ENCODE peak calls at places on chromosomes 12 and 14, in ten cellular contexts. L is heart left ventricle, F is AG10803, B is spleen, Q is HCT116, P is uterus, O is fibroblast of lung, J is IMR-90, I is coronary artery, E is HFF-Myc. T is an unnamed sample.

GRCh38 chr12:54371328-54372112 is 7.2 kb upstream of the GPR84 start:
- DNase-seq in P (peak), F (peak), E (no peak), Q (no peak), B (no peak), I (no peak), L (peak), J (no peak), O (no peak), T (peak)

GRCh38 chr12:96571101-96571862 is 81.9 kb downstream of the CFAP54 start:
- DNase-seq in I (no peak), P (no peak), L (no peak), B (no peak), F (no peak), O (peak), Q (no peak), J (no peak), E (no peak), T (no peak)

GRCh38 chr12:111434680-111435338 is 29.1 kb downstream of the SH2B3 start:
- DNase-seq in F (peak), O (peak), E (no peak), Q (no peak), B (peak), J (peak), L (peak), I (no peak), P (peak), T (peak)

GRCh38 chr12:94149781-94150482 is 1.6 kb downstream of the PLXNC1 start:
- DNase-seq in E (no peak), J (no peak), B (no peak), F (no peak), L (peak), I (no peak), Q (no peak), P (peak), O (peak), T (peak)

GRCh38 chr12:26410686-26411085 is 215.3 kb downstream of the SSPN start:
- DNase-seq in O (no peak), P (no peak), J (no peak), I (no peak), L (no peak), B (no peak), F (no peak), E (no peak), Q (no peak), T (no peak)

GRCh38 chr14:89955418-89956293 is at the start of gene TDP1:
- DNase-seq in O (peak), Q (peak), L (peak), F (peak), P (peak), B (peak), J (peak), I (peak), E (peak), T (peak)

GRCh38 chr12:112208511-112208910 is 83.2 kb downstream of the TRAFD1 start:
- DNase-seq in E (no peak), B (no peak), Q (no peak), J (no peak), L (no peak), P (no peak), I (no peak), O (no peak), F (no peak), T (no peak)

GRCh38 chr14:68137704-68138619 is 318.4 kb downstream of the RAD51B start:
- DNase-seq in J (peak), Q (peak), I (peak), B (no peak), E (peak), F (peak), P (peak), L (no peak), O (peak), T (peak)

GRCh38 chr14:93033983-93034670 is 81.6 kb downstream of the ITPK1 start:
- DNase-seq in O (no peak), J (no peak), I (no peak), L (no peak), F (no peak), Q (no peak), E (no peak), B (peak), P (no peak), T (no peak)

GRCh38 chr12:47023944-47024343 is 55.5 kb upstream of the PCED1B start:
- DNase-seq in I (no peak), P (no peak), F (no peak), L (no peak), Q (no peak), B (no peak), E (no peak), O (no peak), J (no peak), T (no peak)

GRCh38 chr12:76529226-76529918 is 30.2 kb downstream of the OSBPL8 start:
- DNase-seq in I (no peak), J (peak), B (no peak), E (no peak), F (peak), O (peak), L (no peak), P (no peak), Q (no peak), T (no peak)

GRCh38 chr12:33047666-33048065 is 151.1 kb upstream of the PKP2 start:
- DNase-seq in L (no peak), B (no peak), J (no peak), E (no peak), I (no peak), Q (no peak), F (no peak), P (no peak), O (no peak), T (no peak)

GRCh38 chr14:57692671-57693070 is 173.2 kb downstream of the SLC35F4 start:
- DNase-seq in Q (peak), O (peak), E (peak), I (no peak), L (no peak), P (no peak), B (no peak), J (peak), F (peak), T (no peak)

GRCh38 chr12:68370667-68371066 is 38.5 kb upstream of the MDM1 start:
- DNase-seq in I (no peak), Q (no peak), P (no peak), L (no peak), B (no peak), F (no peak), E (no peak), J (no peak), O (no peak), T (no peak)

GRCh38 chr12:110102255-110102654 is 21.9 kb upstream of the IFT81 start:
- DNase-seq in I (no peak), E (no peak), P (peak), J (peak), F (peak), L (no peak), O (peak), B (no peak), Q (peak), T (no peak)

GRCh38 chr14:91264151-91265150 is 19.9 kb upstream of the GPR68 start:
- DNase-seq in L (no peak), Q (no peak), E (no peak), B (peak), O (no peak), I (no peak), J (no peak), P (no peak), F (no peak), T (peak)

GRCh38 chr14:81169267-81169666 is 51.5 kb downstream of the GTF2A1 start:
- DNase-seq in J (no peak), O (no peak), F (no peak), Q (no peak), P (no peak), L (no peak), E (no peak), B (no peak), I (no peak), T (no peak)

GRCh38 chr14:81170104-81170828 is 50.5 kb downstream of the GTF2A1 start:
- DNase-seq in F (peak), P (peak), I (peak), Q (peak), L (peak), J (peak), E (peak), B (peak), O (peak), T (peak)

GRCh38 chr14:81169711-81170103 is 51.1 kb downstream of the GTF2A1 start:
- DNase-seq in F (peak), B (peak), P (peak), J (peak), I (peak), Q (no peak), E (no peak), O (no peak), L (peak), T (peak)

GRCh38 chr14:81172353-81172752 is 48.4 kb downstream of the GTF2A1 start:
- DNase-seq in P (no peak), J (peak), E (no peak), B (no peak), Q (no peak), O (no peak), L (no peak), I (no peak), F (peak), T (no peak)

GRCh38 chr14:81170829-81171195 is 49.9 kb downstream of the GTF2A1 start:
- DNase-seq in J (no peak), Q (no peak), P (no peak), E (no peak), O (no peak), L (no peak), B (no peak), F (no peak), I (no peak), T (no peak)
- TF ChIP-seq CTCF in J (no peak), Q (no peak), P (no peak), E (no peak), O (no peak), L (no peak), B (peak), F (no peak), I (no peak), T (no peak)

DNA sequence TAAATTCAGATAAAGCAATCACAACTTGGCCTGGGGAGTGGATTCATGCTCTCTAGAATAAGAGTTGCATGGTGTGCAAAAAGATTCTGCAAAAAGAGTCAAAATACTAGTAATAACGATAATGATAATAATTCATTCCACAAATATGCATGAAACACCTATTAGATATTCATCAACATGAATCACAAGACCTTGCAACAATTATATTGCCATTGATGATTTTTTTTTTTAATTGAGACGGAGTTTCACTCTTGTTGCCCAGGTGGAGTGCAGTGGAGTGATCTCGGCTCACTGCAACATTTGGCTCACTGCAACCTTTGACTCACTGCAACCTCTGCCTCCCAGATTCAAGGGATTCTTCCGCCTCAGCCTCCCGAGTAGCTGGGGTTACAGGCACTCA is 109.2 kb upstream of the FLRT2 start:
- DNase-seq in Q (no peak), E (no peak), L (no peak), J (no peak), F (no peak), O (no peak), I (no peak), B (no peak), P (no peak), T (no peak)
- TF ChIP-seq CTCF in Q (no peak), E (no peak), L (no peak), J (no peak), F (no peak), O (no peak), I (no peak), B (no peak), P (no peak), T (no peak)

DNA sequence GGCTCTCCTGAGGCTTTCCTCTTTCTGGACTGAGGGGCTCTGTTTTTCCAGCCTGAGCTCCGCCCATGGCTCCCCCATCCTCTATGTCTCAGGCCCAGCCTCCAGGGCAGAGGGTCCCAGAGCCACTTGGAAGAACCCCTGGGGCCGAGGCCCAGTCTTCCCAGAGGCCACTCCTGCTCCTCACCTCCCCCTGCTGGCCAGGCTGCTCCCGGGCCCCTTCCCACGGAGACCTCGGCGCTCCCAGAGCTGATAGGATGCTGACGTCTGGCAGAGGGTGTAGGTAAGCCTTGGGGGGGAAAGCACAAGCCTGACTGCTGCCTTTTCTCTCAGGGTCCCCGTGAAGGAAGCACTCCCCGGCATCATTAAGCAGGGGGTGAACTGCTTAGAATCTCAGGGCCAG is 51.4 kb downstream of the ERH start:
- DNase-seq in O (peak), I (no peak), J (no peak), P (no peak), Q (no peak), L (no peak), E (no peak), F (no peak), B (no peak), T (peak)
- TF ChIP-seq CTCF in O (peak), I (no peak), J (peak), P (peak), Q (peak), L (peak), E (peak), F (peak), B (peak), T (peak)

GRCh38 chr14:100573009-100573756 is 14.0 kb downstream of the BEGAIN start:
- DNase-seq in Q (no peak), J (no peak), O (no peak), L (no peak), F (no peak), B (no peak), E (no peak), P (no peak), I (no peak), T (no peak)

GRCh38 chr14:100574642-100575031 is 12.6 kb downstream of the BEGAIN start:
- DNase-seq in O (no peak), J (no peak), E (no peak), B (no peak), I (no peak), Q (no peak), P (no peak), F (no peak), L (no peak), T (no peak)

GRCh38 chr14:100575266-100575995 is 11.8 kb downstream of the BEGAIN start:
- DNase-seq in Q (no peak), O (no peak), B (peak), P (no peak), E (no peak), L (no peak), I (no peak), F (no peak), J (no peak), T (peak)

GRCh38 chr14:100571837-100572236 is 15.4 kb downstream of the BEGAIN start:
- DNase-seq in B (no peak), I (no peak), P (no peak), O (no peak), Q (no peak), L (no peak), J (no peak), E (no peak), F (no peak), T (no peak)

GRCh38 chr14:100573757-100574641 is 13.2 kb downstream of the BEGAIN start:
- DNase-seq in F (no peak), B (no peak), Q (no peak), I (no peak), P (no peak), L (no peak), J (no peak), O (no peak), E (no peak), T (no peak)
- TF ChIP-seq CTCF in F (no peak), B (no peak), Q (no peak), I (no peak), P (no peak), L (no peak), J (no peak), O (no peak), E (no peak), T (no peak)

DNA sequence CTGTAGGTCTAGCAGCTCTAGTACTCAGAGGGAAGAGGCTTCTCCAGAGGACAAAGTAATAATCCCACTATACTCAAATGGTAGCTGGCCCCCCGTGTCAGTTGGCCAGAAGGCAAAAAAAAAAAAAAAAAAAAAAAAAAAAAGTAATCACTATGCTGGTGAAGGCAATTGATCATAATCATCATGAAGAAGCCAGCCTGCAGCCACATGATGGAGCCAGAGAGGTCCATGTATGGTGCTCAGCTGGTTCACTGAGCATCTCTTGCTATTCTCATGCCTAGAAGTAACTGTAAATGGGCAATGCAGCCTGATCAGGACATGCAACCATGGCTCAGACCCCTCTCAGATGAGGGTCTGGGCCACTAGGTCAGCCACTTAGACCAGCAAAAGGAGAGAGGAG is 378.8 kb downstream of the MED13L start:
- DNase-seq in Q (no peak), F (peak), B (no peak), O (no peak), P (no peak), I (peak), J (no peak), L (no peak), E (no peak), T (no peak)
- TF ChIP-seq CTCF in Q (peak), F (peak), B (no peak), O (peak), P (no peak), I (no peak), J (no peak), L (no peak), E (peak), T (no peak)

GRCh38 chr14:73713804-73714655 is at the start of gene PNMA1:
- DNase-seq in Q (no peak), O (peak), E (no peak), P (peak), L (peak), I (peak), F (peak), B (peak), J (peak), T (peak)
- TF ChIP-seq CTCF in Q (no peak), O (no peak), E (no peak), P (no peak), L (no peak), I (no peak), F (no peak), B (no peak), J (no peak), T (no peak)

GRCh38 chr12:127594351-127594970 is 672.5 kb upstream of the TMEM132C start:
- DNase-seq in P (no peak), J (no peak), Q (no peak), O (no peak), L (no peak), B (no peak), I (no peak), E (no peak), F (no peak), T (no peak)

GRCh38 chr12:127600211-127600610 is 666.8 kb upstream of the TMEM132C start:
- DNase-seq in L (no peak), J (no peak), O (no peak), P (no peak), Q (no peak), B (no peak), F (no peak), I (no peak), E (no peak), T (no peak)

GRCh38 chr12:127599441-127599840 is 667.5 kb upstream of the TMEM132C start:
- DNase-seq in B (no peak), P (no peak), Q (no peak), L (no peak), F (no peak), O (no peak), E (no peak), J (no peak), I (no peak), T (no peak)

GRCh38 chr12:127595506-127595905 is 671.5 kb upstream of the TMEM132C start:
- DNase-seq in Q (no peak), B (no peak), P (no peak), I (no peak), L (no peak), O (no peak), J (no peak), E (no peak), F (no peak), T (no peak)

GRCh38 chr12:127596881-127597280 is 670.1 kb upstream of the TMEM132C start:
- DNase-seq in B (no peak), P (no peak), O (no peak), E (no peak), I (no peak), F (no peak), J (no peak), L (no peak), Q (no peak), T (no peak)
- TF ChIP-seq CTCF in B (no peak), P (no peak), O (no peak), E (no peak), I (no peak), F (no peak), J (no peak), L (no peak), Q (no peak), T (no peak)

DNA sequence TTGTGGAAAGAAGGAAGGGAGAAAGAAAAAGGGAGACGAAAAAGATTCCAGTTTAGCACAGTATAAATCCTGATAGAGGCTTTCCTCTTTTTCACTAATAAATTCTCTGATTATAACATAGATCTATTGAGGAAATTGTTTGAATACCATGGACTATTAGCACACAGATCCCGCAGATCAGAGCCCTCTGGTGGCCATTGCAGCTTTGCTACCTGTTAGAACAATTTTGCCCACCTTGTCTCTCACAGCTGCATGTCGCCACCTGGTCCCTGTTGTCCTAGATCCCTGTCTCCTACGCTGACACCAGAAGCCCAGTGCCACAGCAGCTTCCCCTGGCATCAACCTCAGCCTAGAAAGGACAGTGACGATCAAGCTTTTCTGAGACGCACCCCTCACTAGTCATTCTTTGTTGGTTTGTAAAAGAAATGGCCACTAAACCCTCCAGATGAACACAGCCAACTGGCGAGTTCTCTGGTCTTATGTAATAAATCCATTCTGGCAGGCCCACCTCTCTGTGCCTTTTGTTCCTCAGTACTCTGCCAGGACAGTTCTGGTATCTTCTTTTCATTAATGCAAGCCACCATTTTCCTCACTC is 9.9 kb downstream of the GPHB5 start:
- DNase-seq in F (peak), I (no peak), B (no peak), P (no peak), E (no peak), Q (peak), O (peak), L (no peak), J (peak), T (no peak)
- TF ChIP-seq CTCF in F (peak), I (no peak), B (peak), P (peak), E (peak), Q (peak), O (peak), L (peak), J (peak), T (peak)